ENCODE peak calls at places on chromosome 17, in five cellular contexts. O, Y, G, E and I are unnamed samples.

GRCh38 chr17:37762669-37763068 is 17.8 kb upstream of the HNF1B start:
- DNase-seq in O (no peak), Y (no peak), G (no peak), E (no peak), I (no peak)

GRCh38 chr17:11511696-11512095 is 86.6 kb upstream of the DNAH9 start:
- DNase-seq in O (peak; percentile 66), Y (no peak), G (no peak), E (no peak), I (no peak)

GRCh38 chr17:50672831-50673551 is 34.7 kb downstream of the ANKRD40 start:
- DNase-seq in O (no peak), Y (no peak), G (no peak), E (no peak), I (no peak)

GRCh38 chr17:46979023-46979870 is at the start of gene RPRML:
- DNase-seq in O (no peak), Y (no peak), G (peak; percentile 59), E (no peak), I (peak; percentile 16)

GRCh38 chr17:1617620-1618174 is 10.9 kb downstream of the SLC43A2 start:
- DNase-seq in O (peak; percentile 58), Y (no peak), G (peak; percentile 61), E (no peak), I (no peak)

GRCh38 chr17:38721802-38722201 is 8.3 kb upstream of the CISD3 start:
- DNase-seq in O (no peak), Y (no peak), G (no peak), E (no peak), I (no peak)

GRCh38 chr17:10149573-10150399 is 48.6 kb downstream of the GAS7 start:
- DNase-seq in O (peak; percentile 20), Y (no peak), G (peak; percentile 33), E (no peak), I (no peak)

GRCh38 chr17:34199449-34199848 is 55.6 kb upstream of the CCL2 start:
- DNase-seq in O (no peak), Y (no peak), G (no peak), E (no peak), I (no peak)

GRCh38 chr17:16258916-16259315 is 41.9 kb downstream of the PIGL start:
- DNase-seq in O (no peak), Y (no peak), G (no peak), E (no peak), I (no peak)